ENCODE peak calls at places on chromosomes 2 and 18, in ten cellular contexts. One of them, this sample, is unnamed.

GRCh38 chr2:112867701-112868631 is 31.4 kb upstream of the IL1B start:
- DNase-seq in progenitor cell of endocrine pancreas: no peak
- DNase-seq in astrocyte of the spinal cord: no peak
- DNase-seq in NCI-H1694: no peak
- DNase-seq in skeletal muscle cell: no peak
- DNase-seq in stimulated activated CD4-positive, alpha-beta T cell treated with anti-CD3 and anti-CD28 coated beads, Interleukin-12 subunit alpha, Interleukin-12 subunit beta, amount 100 ng/mL, for 24 hours: no peak
- DNase-seq in lung: no peak
- DNase-seq in activated T-helper 9 cell treated with anti-CD3 and anti-CD28 coated beads, Interleukin-2, amount 50 U/mL, for 16 hours: no peak
- DNase-seq in breast epithelium: no peak
- DNase-seq in activated naive CD4-positive, alpha-beta T cell: no peak
- DNase-seq in this sample: no peak

GRCh38 chr2:38751847-38752410 is 768 bp upstream of the SRSF7 start:
- DNase-seq in progenitor cell of endocrine pancreas: no peak
- DNase-seq in astrocyte of the spinal cord: no peak
- DNase-seq in NCI-H1694: no peak
- DNase-seq in skeletal muscle cell: no peak
- DNase-seq in stimulated activated CD4-positive, alpha-beta T cell treated with anti-CD3 and anti-CD28 coated beads, Interleukin-12 subunit alpha, Interleukin-12 subunit beta, amount 100 ng/mL, for 24 hours: peak; percentile 17
- DNase-seq in lung: no peak
- DNase-seq in activated T-helper 9 cell treated with anti-CD3 and anti-CD28 coated beads, Interleukin-2, amount 50 U/mL, for 16 hours: no peak
- DNase-seq in breast epithelium: peak; percentile 39
- DNase-seq in activated naive CD4-positive, alpha-beta T cell: no peak
- DNase-seq in this sample: no peak

GRCh38 chr2:201144101-201145051 is 28.4 kb downstream of the CFLAR start:
- DNase-seq in progenitor cell of endocrine pancreas: no peak
- DNase-seq in astrocyte of the spinal cord: no peak
- DNase-seq in NCI-H1694: no peak
- DNase-seq in skeletal muscle cell: no peak
- DNase-seq in stimulated activated CD4-positive, alpha-beta T cell treated with anti-CD3 and anti-CD28 coated beads, Interleukin-12 subunit alpha, Interleukin-12 subunit beta, amount 100 ng/mL, for 24 hours: no peak
- DNase-seq in lung: no peak
- DNase-seq in activated T-helper 9 cell treated with anti-CD3 and anti-CD28 coated beads, Interleukin-2, amount 50 U/mL, for 16 hours: no peak
- DNase-seq in breast epithelium: no peak
- DNase-seq in activated naive CD4-positive, alpha-beta T cell: no peak
- DNase-seq in this sample: no peak

GRCh38 chr2:33340265-33340664 is 136.2 kb upstream of the RASGRP3 start:
- DNase-seq in progenitor cell of endocrine pancreas: no peak
- DNase-seq in astrocyte of the spinal cord: no peak
- DNase-seq in NCI-H1694: no peak
- DNase-seq in skeletal muscle cell: no peak
- DNase-seq in stimulated activated CD4-positive, alpha-beta T cell treated with anti-CD3 and anti-CD28 coated beads, Interleukin-12 subunit alpha, Interleukin-12 subunit beta, amount 100 ng/mL, for 24 hours: no peak
- DNase-seq in lung: peak; percentile 57
- DNase-seq in activated T-helper 9 cell treated with anti-CD3 and anti-CD28 coated beads, Interleukin-2, amount 50 U/mL, for 16 hours: no peak
- DNase-seq in breast epithelium: peak; percentile 39
- DNase-seq in activated naive CD4-positive, alpha-beta T cell: no peak
- DNase-seq in this sample: no peak

GRCh38 chr2:235045336-235045972 is 93.6 kb downstream of the SH3BP4 start:
- DNase-seq in progenitor cell of endocrine pancreas: no peak
- DNase-seq in astrocyte of the spinal cord: no peak
- DNase-seq in NCI-H1694: no peak
- DNase-seq in skeletal muscle cell: no peak
- DNase-seq in stimulated activated CD4-positive, alpha-beta T cell treated with anti-CD3 and anti-CD28 coated beads, Interleukin-12 subunit alpha, Interleukin-12 subunit beta, amount 100 ng/mL, for 24 hours: no peak
- DNase-seq in lung: no peak
- DNase-seq in activated T-helper 9 cell treated with anti-CD3 and anti-CD28 coated beads, Interleukin-2, amount 50 U/mL, for 16 hours: no peak
- DNase-seq in breast epithelium: no peak
- DNase-seq in activated naive CD4-positive, alpha-beta T cell: no peak
- DNase-seq in this sample: no peak

GRCh38 chr2:157777425-157777824 is 98.7 kb downstream of the ACVR1 start:
- DNase-seq in progenitor cell of endocrine pancreas: no peak
- DNase-seq in astrocyte of the spinal cord: peak; percentile 69
- DNase-seq in NCI-H1694: peak; percentile 35
- DNase-seq in skeletal muscle cell: no peak
- DNase-seq in stimulated activated CD4-positive, alpha-beta T cell treated with anti-CD3 and anti-CD28 coated beads, Interleukin-12 subunit alpha, Interleukin-12 subunit beta, amount 100 ng/mL, for 24 hours: peak; percentile 28
- DNase-seq in lung: peak; percentile 47
- DNase-seq in activated T-helper 9 cell treated with anti-CD3 and anti-CD28 coated beads, Interleukin-2, amount 50 U/mL, for 16 hours: peak; percentile 13
- DNase-seq in breast epithelium: no peak
- DNase-seq in activated naive CD4-positive, alpha-beta T cell: peak; percentile 2
- DNase-seq in this sample: no peak

GRCh38 chr18:60053747-60054304 is 154.0 kb downstream of the PMAIP1 start:
- DNase-seq in progenitor cell of endocrine pancreas: no peak
- DNase-seq in astrocyte of the spinal cord: peak; percentile 93
- DNase-seq in NCI-H1694: no peak
- DNase-seq in skeletal muscle cell: peak; percentile 81
- DNase-seq in stimulated activated CD4-positive, alpha-beta T cell treated with anti-CD3 and anti-CD28 coated beads, Interleukin-12 subunit alpha, Interleukin-12 subunit beta, amount 100 ng/mL, for 24 hours: no peak
- DNase-seq in lung: no peak
- DNase-seq in activated T-helper 9 cell treated with anti-CD3 and anti-CD28 coated beads, Interleukin-2, amount 50 U/mL, for 16 hours: no peak
- DNase-seq in breast epithelium: no peak
- DNase-seq in activated naive CD4-positive, alpha-beta T cell: no peak
- DNase-seq in this sample: peak; percentile 94

GRCh38 chr2:6506311-6507258 is 359.1 kb downstream of the CMPK2 start:
- DNase-seq in progenitor cell of endocrine pancreas: no peak
- DNase-seq in astrocyte of the spinal cord: peak; percentile 73
- DNase-seq in NCI-H1694: no peak
- DNase-seq in skeletal muscle cell: peak; percentile 58
- DNase-seq in stimulated activated CD4-positive, alpha-beta T cell treated with anti-CD3 and anti-CD28 coated beads, Interleukin-12 subunit alpha, Interleukin-12 subunit beta, amount 100 ng/mL, for 24 hours: no peak
- DNase-seq in lung: no peak
- DNase-seq in activated T-helper 9 cell treated with anti-CD3 and anti-CD28 coated beads, Interleukin-2, amount 50 U/mL, for 16 hours: no peak
- DNase-seq in breast epithelium: no peak
- DNase-seq in activated naive CD4-positive, alpha-beta T cell: no peak
- DNase-seq in this sample: no peak

GRCh38 chr18:50465211-50466153 is 90.6 kb downstream of the SKA1 start:
- DNase-seq in progenitor cell of endocrine pancreas: no peak
- DNase-seq in astrocyte of the spinal cord: no peak
- DNase-seq in NCI-H1694: no peak
- DNase-seq in skeletal muscle cell: no peak
- DNase-seq in stimulated activated CD4-positive, alpha-beta T cell treated with anti-CD3 and anti-CD28 coated beads, Interleukin-12 subunit alpha, Interleukin-12 subunit beta, amount 100 ng/mL, for 24 hours: no peak
- DNase-seq in lung: no peak
- DNase-seq in activated T-helper 9 cell treated with anti-CD3 and anti-CD28 coated beads, Interleukin-2, amount 50 U/mL, for 16 hours: no peak
- DNase-seq in breast epithelium: no peak
- DNase-seq in activated naive CD4-positive, alpha-beta T cell: no peak
- DNase-seq in this sample: no peak

GRCh38 chr2:47201224-47201623 is 46.1 kb upstream of the STPG4 start:
- DNase-seq in progenitor cell of endocrine pancreas: no peak
- DNase-seq in astrocyte of the spinal cord: peak; percentile 60
- DNase-seq in NCI-H1694: no peak
- DNase-seq in skeletal muscle cell: no peak
- DNase-seq in stimulated activated CD4-positive, alpha-beta T cell treated with anti-CD3 and anti-CD28 coated beads, Interleukin-12 subunit alpha, Interleukin-12 subunit beta, amount 100 ng/mL, for 24 hours: no peak
- DNase-seq in lung: no peak
- DNase-seq in activated T-helper 9 cell treated with anti-CD3 and anti-CD28 coated beads, Interleukin-2, amount 50 U/mL, for 16 hours: no peak
- DNase-seq in breast epithelium: no peak
- DNase-seq in activated naive CD4-positive, alpha-beta T cell: no peak
- DNase-seq in this sample: no peak

GRCh38 chr2:238120463-238121298 is 17.8 kb upstream of the KLHL30 start:
- DNase-seq in progenitor cell of endocrine pancreas: no peak
- DNase-seq in astrocyte of the spinal cord: no peak
- DNase-seq in NCI-H1694: no peak
- DNase-seq in skeletal muscle cell: peak; percentile 5
- DNase-seq in stimulated activated CD4-positive, alpha-beta T cell treated with anti-CD3 and anti-CD28 coated beads, Interleukin-12 subunit alpha, Interleukin-12 subunit beta, amount 100 ng/mL, for 24 hours: no peak
- DNase-seq in lung: no peak
- DNase-seq in activated T-helper 9 cell treated with anti-CD3 and anti-CD28 coated beads, Interleukin-2, amount 50 U/mL, for 16 hours: no peak
- DNase-seq in breast epithelium: no peak
- DNase-seq in activated naive CD4-positive, alpha-beta T cell: no peak
- DNase-seq in this sample: no peak

GRCh38 chr2:37827911-37828411 is 97.1 kb upstream of the RMDN2 start:
- DNase-seq in progenitor cell of endocrine pancreas: no peak
- DNase-seq in astrocyte of the spinal cord: peak; percentile 54
- DNase-seq in NCI-H1694: no peak
- DNase-seq in skeletal muscle cell: peak; percentile 61
- DNase-seq in stimulated activated CD4-positive, alpha-beta T cell treated with anti-CD3 and anti-CD28 coated beads, Interleukin-12 subunit alpha, Interleukin-12 subunit beta, amount 100 ng/mL, for 24 hours: no peak
- DNase-seq in lung: no peak
- DNase-seq in activated T-helper 9 cell treated with anti-CD3 and anti-CD28 coated beads, Interleukin-2, amount 50 U/mL, for 16 hours: no peak
- DNase-seq in breast epithelium: no peak
- DNase-seq in activated naive CD4-positive, alpha-beta T cell: no peak
- DNase-seq in this sample: peak; percentile 88

GRCh38 chr18:47725656-47726055 is 204.8 kb downstream of the SMAD2 start:
- DNase-seq in progenitor cell of endocrine pancreas: no peak
- DNase-seq in astrocyte of the spinal cord: no peak
- DNase-seq in NCI-H1694: no peak
- DNase-seq in skeletal muscle cell: no peak
- DNase-seq in stimulated activated CD4-positive, alpha-beta T cell treated with anti-CD3 and anti-CD28 coated beads, Interleukin-12 subunit alpha, Interleukin-12 subunit beta, amount 100 ng/mL, for 24 hours: no peak
- DNase-seq in lung: no peak
- DNase-seq in activated T-helper 9 cell treated with anti-CD3 and anti-CD28 coated beads, Interleukin-2, amount 50 U/mL, for 16 hours: no peak
- DNase-seq in breast epithelium: no peak
- DNase-seq in activated naive CD4-positive, alpha-beta T cell: no peak
- DNase-seq in this sample: no peak

GRCh38 chr18:22499421-22499820 is 81.7 kb upstream of the CTAGE1 start:
- DNase-seq in progenitor cell of endocrine pancreas: no peak
- DNase-seq in astrocyte of the spinal cord: no peak
- DNase-seq in NCI-H1694: no peak
- DNase-seq in skeletal muscle cell: no peak
- DNase-seq in stimulated activated CD4-positive, alpha-beta T cell treated with anti-CD3 and anti-CD28 coated beads, Interleukin-12 subunit alpha, Interleukin-12 subunit beta, amount 100 ng/mL, for 24 hours: no peak
- DNase-seq in lung: no peak
- DNase-seq in activated T-helper 9 cell treated with anti-CD3 and anti-CD28 coated beads, Interleukin-2, amount 50 U/mL, for 16 hours: no peak
- DNase-seq in breast epithelium: no peak
- DNase-seq in activated naive CD4-positive, alpha-beta T cell: no peak
- DNase-seq in this sample: no peak

GRCh38 chr2:185291035-185291647 is 447.5 kb upstream of the FSIP2 start:
- DNase-seq in progenitor cell of endocrine pancreas: peak; percentile 50
- DNase-seq in astrocyte of the spinal cord: peak; percentile 50
- DNase-seq in NCI-H1694: no peak
- DNase-seq in skeletal muscle cell: peak; percentile 22
- DNase-seq in stimulated activated CD4-positive, alpha-beta T cell treated with anti-CD3 and anti-CD28 coated beads, Interleukin-12 subunit alpha, Interleukin-12 subunit beta, amount 100 ng/mL, for 24 hours: peak; percentile 5
- DNase-seq in lung: no peak
- DNase-seq in activated T-helper 9 cell treated with anti-CD3 and anti-CD28 coated beads, Interleukin-2, amount 50 U/mL, for 16 hours: no peak
- DNase-seq in breast epithelium: no peak
- DNase-seq in activated naive CD4-positive, alpha-beta T cell: no peak
- DNase-seq in this sample: peak; percentile 5

GRCh38 chr2:182496596-182496995 is 69.8 kb upstream of the PDE1A start:
- DNase-seq in progenitor cell of endocrine pancreas: no peak
- DNase-seq in astrocyte of the spinal cord: no peak
- DNase-seq in NCI-H1694: no peak
- DNase-seq in skeletal muscle cell: no peak
- DNase-seq in stimulated activated CD4-positive, alpha-beta T cell treated with anti-CD3 and anti-CD28 coated beads, Interleukin-12 subunit alpha, Interleukin-12 subunit beta, amount 100 ng/mL, for 24 hours: no peak
- DNase-seq in lung: no peak
- DNase-seq in activated T-helper 9 cell treated with anti-CD3 and anti-CD28 coated beads, Interleukin-2, amount 50 U/mL, for 16 hours: no peak
- DNase-seq in breast epithelium: no peak
- DNase-seq in activated naive CD4-positive, alpha-beta T cell: no peak
- DNase-seq in this sample: no peak

GRCh38 chr2:27735263-27735904 is 36.1 kb upstream of the MRPL33 start:
- DNase-seq in progenitor cell of endocrine pancreas: peak; percentile 26
- DNase-seq in astrocyte of the spinal cord: peak; percentile 51
- DNase-seq in NCI-H1694: no peak
- DNase-seq in skeletal muscle cell: peak; percentile 38
- DNase-seq in stimulated activated CD4-positive, alpha-beta T cell treated with anti-CD3 and anti-CD28 coated beads, Interleukin-12 subunit alpha, Interleukin-12 subunit beta, amount 100 ng/mL, for 24 hours: peak; percentile 64
- DNase-seq in lung: peak; percentile 78
- DNase-seq in activated T-helper 9 cell treated with anti-CD3 and anti-CD28 coated beads, Interleukin-2, amount 50 U/mL, for 16 hours: peak; percentile 45
- DNase-seq in breast epithelium: peak; percentile 79
- DNase-seq in activated naive CD4-positive, alpha-beta T cell: no peak
- DNase-seq in this sample: no peak

GRCh38 chr2:201406077-201406662 is 45.1 kb downstream of the TRAK2 start:
- DNase-seq in progenitor cell of endocrine pancreas: no peak
- DNase-seq in astrocyte of the spinal cord: peak; percentile 80
- DNase-seq in NCI-H1694: peak; percentile 30
- DNase-seq in skeletal muscle cell: peak; percentile 71
- DNase-seq in stimulated activated CD4-positive, alpha-beta T cell treated with anti-CD3 and anti-CD28 coated beads, Interleukin-12 subunit alpha, Interleukin-12 subunit beta, amount 100 ng/mL, for 24 hours: no peak
- DNase-seq in lung: no peak
- DNase-seq in activated T-helper 9 cell treated with anti-CD3 and anti-CD28 coated beads, Interleukin-2, amount 50 U/mL, for 16 hours: no peak
- DNase-seq in breast epithelium: peak; percentile 38
- DNase-seq in activated naive CD4-positive, alpha-beta T cell: no peak
- DNase-seq in this sample: peak; percentile 70

GRCh38 chr2:231613054-231613654 is 20.5 kb downstream of the TEX44 start:
- DNase-seq in progenitor cell of endocrine pancreas: no peak
- DNase-seq in astrocyte of the spinal cord: no peak
- DNase-seq in NCI-H1694: no peak
- DNase-seq in skeletal muscle cell: no peak
- DNase-seq in stimulated activated CD4-positive, alpha-beta T cell treated with anti-CD3 and anti-CD28 coated beads, Interleukin-12 subunit alpha, Interleukin-12 subunit beta, amount 100 ng/mL, for 24 hours: no peak
- DNase-seq in lung: no peak
- DNase-seq in activated T-helper 9 cell treated with anti-CD3 and anti-CD28 coated beads, Interleukin-2, amount 50 U/mL, for 16 hours: no peak
- DNase-seq in breast epithelium: no peak
- DNase-seq in activated naive CD4-positive, alpha-beta T cell: no peak
- DNase-seq in this sample: no peak

This sample was measured in HS-5.